ENCODE peak calls at places on chromosomes 6 and 20, in ten cellular contexts. X is sigmoid colon; T is suprapubic skin; L is midbrain; H is GF-D8; J is 8988T; R is activated T-cell treated with anti-CD3 and anti-CD28 coated beads, Interleukin-2, amount 50 U/mL, for 24 hours; A is stimulated activated CD4-positive, alpha-beta T cell treated with anti-CD3 and anti-CD28 coated beads, Interleukin-4, amount 100 ng/mL, for 48 hours; N is A172; W is T-helper 22 cell. U is an unnamed sample.

GRCh38 chr6:11710221-11710836 is 68.3 kb downstream of the ADTRP start:
- DNase-seq in X (no peak), T (no peak), L (no peak), H (no peak), J (no peak), R (peak; percentile 61), A (no peak), N (no peak), W (peak; percentile 13), U (no peak)

GRCh38 chr6:135651964-135652755 is 154.6 kb upstream of the AHI1 start:
- DNase-seq in X (no peak), T (no peak), L (no peak), H (no peak), J (no peak), R (no peak), A (no peak), N (no peak), W (no peak), U (no peak)

GRCh38 chr6:53179961-53180651 is 31.5 kb upstream of the GCM1 start:
- DNase-seq in X (no peak), T (no peak), L (no peak), H (no peak), J (no peak), R (no peak), A (no peak), N (no peak), W (no peak), U (no peak)

GRCh38 chr6:122696853-122697252 is 82.7 kb upstream of the FABP7 start:
- DNase-seq in X (no peak), T (no peak), L (no peak), H (no peak), J (no peak), R (no peak), A (no peak), N (peak; percentile 46), W (no peak), U (no peak)

GRCh38 chr6:4413073-4413472 is 277.7 kb upstream of the ECI2 start:
- DNase-seq in X (no peak), T (no peak), L (no peak), H (no peak), J (no peak), R (no peak), A (no peak), N (peak; percentile 46), W (no peak), U (no peak)

GRCh38 chr6:54717849-54718455 is 128.6 kb upstream of the FAM83B start:
- DNase-seq in X (no peak), T (no peak), L (peak; percentile 39), H (no peak), J (no peak), R (peak; percentile 37), A (peak; percentile 28), N (peak; percentile 57), W (no peak), U (peak; percentile 86)

GRCh38 chr6:72963946-72964345 is 261.4 kb downstream of the KHDC1L start:
- DNase-seq in X (no peak), T (no peak), L (no peak), H (no peak), J (no peak), R (no peak), A (no peak), N (no peak), W (no peak), U (no peak)

GRCh38 chr20:47464380-47465101 is 37.1 kb upstream of the NCOA3 start:
- DNase-seq in X (peak; percentile 68), T (peak; percentile 83), L (no peak), H (no peak), J (no peak), R (no peak), A (no peak), N (peak; percentile 94), W (no peak), U (peak; percentile 88)

GRCh38 chr20:31644701-31645100 is 7.0 kb downstream of the COX4I2 start:
- DNase-seq in X (no peak), T (no peak), L (no peak), H (no peak), J (no peak), R (no peak), A (no peak), N (no peak), W (no peak), U (no peak)

GRCh38 chr6:11194399-11195274 is 37.8 kb downstream of the NEDD9 start:
- DNase-seq in X (no peak), T (no peak), L (no peak), H (no peak), J (no peak), R (no peak), A (no peak), N (peak; percentile 79), W (no peak), U (no peak)

GRCh38 chr20:38120625-38120988 is 44.5 kb downstream of the TGM2 start:
- DNase-seq in X (no peak), T (peak; percentile 31), L (no peak), H (no peak), J (no peak), R (no peak), A (no peak), N (no peak), W (no peak), U (no peak)

GRCh38 chr20:43722153-43722505 is 4.7 kb downstream of the GTSF1L start:
- DNase-seq in X (no peak), T (no peak), L (no peak), H (no peak), J (no peak), R (peak; percentile 51), A (peak; percentile 25), N (no peak), W (peak; percentile 19), U (no peak)

U was measured in lower leg skin.